ENCODE peak calls at places on chromosomes 5 and 9, in seven cellular contexts. Q is MV-4-11; I is stimulated activated CD8-positive, alpha-beta memory T cell treated with anti-CD3 and anti-CD28 coated beads, Interleukin-12 subunit alpha, Interleukin-12 subunit beta, amount 100 ng/mL, for 4 hours; P is CD4-positive, alpha-beta T cell; N is NCI-H2171 treated with DMSO at 0.1 percent for 48 hours; E is heart right ventricle; X is KBM-7. C is an unnamed sample.
A peak's percentile ranks its signal among the peaks of the same experiment; 100 is the strongest.

GRCh38 chr9:3343671-3344070 is 182.1 kb downstream of the RFX3 start:
- DNase-seq in Q (no peak), E (no peak), P (no peak), N (no peak), X (no peak), I (no peak), C (no peak)

GRCh38 chr9:20624201-20625002 is 2.1 kb upstream of the MLLT3 start:
- DNase-seq in N (peak; percentile 63), X (peak; percentile 91), E (peak; percentile 66), I (no peak), Q (peak; percentile 70), P (peak; percentile 27), C (peak; percentile 85)

GRCh38 chr5:132504746-132505145 is 14.2 kb upstream of the IRF1 start:
- DNase-seq in Q (no peak), N (no peak), P (no peak), X (no peak), I (no peak), E (no peak), C (peak; percentile 1)

GRCh38 chr9:14221558-14221957 is 92.4 kb downstream of the NFIB start:
- DNase-seq in N (no peak), X (no peak), I (no peak), Q (no peak), E (no peak), P (no peak), C (no peak)

GRCh38 chr5:61379677-61380076 is 47.6 kb downstream of the ZSWIM6 start:
- DNase-seq in N (no peak), X (no peak), E (no peak), P (no peak), I (no peak), Q (no peak), C (no peak)

GRCh38 chr5:111813520-111813919 is 56.5 kb upstream of the NREP start:
- DNase-seq in Q (peak; percentile 79), I (no peak), X (peak; percentile 9), N (no peak), E (no peak), P (no peak), C (no peak)

GRCh38 chr5:71782393-71782770 is 63.3 kb downstream of the CARTPT start:
- DNase-seq in P (no peak), E (no peak), N (peak; percentile 20), I (no peak), Q (no peak), X (no peak), C (no peak)

GRCh38 chr9:134010310-134010709 is 15.0 kb upstream of the BRD3OS start:
- DNase-seq in P (no peak), Q (no peak), N (no peak), I (no peak), E (no peak), X (no peak), C (no peak)

GRCh38 chr5:175889910-175890684 is 18.7 kb downstream of the CPLX2 start:
- DNase-seq in I (no peak), Q (no peak), E (no peak), X (no peak), P (no peak), N (peak; percentile 17), C (no peak)

GRCh38 chr5:378301-378891 is 56.9 kb downstream of the AHRR start:
- DNase-seq in E (no peak), Q (peak; percentile 60), X (no peak), N (peak; percentile 50), P (no peak), I (no peak), C (peak; percentile 58)

GRCh38 chr5:1782385-1783213 is 17.0 kb downstream of the MRPL36 start:
- DNase-seq in E (no peak), Q (no peak), X (no peak), I (no peak), P (no peak), N (peak; percentile 31), C (no peak)

GRCh38 chr9:108117775-108118174 is 628.2 kb upstream of the KLF4 start:
- DNase-seq in P (no peak), I (no peak), X (no peak), N (peak; percentile 98), E (no peak), Q (no peak), C (no peak)

GRCh38 chr9:89179920-89180667 is 1.5 kb upstream of the SHC3 start:
- DNase-seq in E (peak; percentile 85), I (no peak), Q (peak; percentile 88), P (no peak), X (peak; percentile 92), N (peak; percentile 96), C (peak; percentile 97)